ENCODE peak calls at places on chromosomes 1 and 21, in four cellular contexts. F is K562, E is GM12878, X is HL-60. B is an unnamed sample.
A peak's percentile ranks its signal among the peaks of the same experiment; 100 is the strongest.

GRCh38 chr1:49060766-49061165 is 284.1 kb upstream of the BEND5 start:
- DNase-seq in E (no peak), X (no peak), F (no peak), B (no peak)

GRCh38 chr1:6866825-6867224 is 81.6 kb downstream of the CAMTA1 start:
- DNase-seq in X (no peak), E (no peak), F (no peak), B (no peak)

GRCh38 chr1:241460098-241460873 is 59.3 kb downstream of the FH start:
- DNase-seq in X (no peak), E (no peak), F (no peak), B (no peak)

GRCh38 chr1:10387611-10388386 is 11.1 kb upstream of the PGD start:
- DNase-seq in F (no peak), X (peak; percentile 97), E (peak; percentile 4), B (peak; percentile 28)

GRCh38 chr1:2413495-2414296 is 1.3 kb upstream of the PEX10 start:
- DNase-seq in X (peak; percentile 48), E (no peak), F (peak; percentile 66), B (no peak)

GRCh38 chr1:29461115-29461739 is 224.9 kb downstream of the PTPRU start:
- DNase-seq in F (no peak), X (no peak), E (no peak), B (no peak)

GRCh38 chr1:38076038-38076437 is 29.4 kb upstream of the POU3F1 start:
- DNase-seq in E (no peak), X (no peak), F (peak; percentile 74), B (no peak)

GRCh38 chr1:234486858-234487830 is 8.2 kb upstream of the TARBP1 start:
- DNase-seq in X (peak; percentile 44), F (no peak), E (no peak), B (no peak)

GRCh38 chr1:197660389-197660788 is 114.9 kb downstream of the DENND1B start:
- DNase-seq in E (no peak), F (no peak), X (no peak), B (no peak)

GRCh38 chr1:29711582-29712274 is 475.4 kb downstream of the PTPRU start:
- DNase-seq in X (no peak), E (peak; percentile 30), F (no peak), B (no peak)

GRCh38 chr1:174166530-174167328 is 7.4 kb downstream of the RABGAP1L start:
- DNase-seq in E (no peak), X (no peak), F (peak; percentile 64), B (no peak)

GRCh38 chr1:192453360-192454045 is 122.1 kb upstream of the RGS1 start:
- DNase-seq in F (no peak), E (no peak), X (no peak), B (no peak)

GRCh38 chr1:143691971-143692529 is 279.7 kb downstream of the FAM72C start:
- DNase-seq in X (no peak), E (no peak), F (no peak), B (no peak)

GRCh38 chr1:208333676-208334075 is 89.5 kb upstream of the PLXNA2 start:
- DNase-seq in X (no peak), F (no peak), E (no peak), B (no peak)

GRCh38 chr1:214416417-214417212 is 134.8 kb downstream of the PTPN14 start:
- DNase-seq in F (no peak), X (no peak), E (no peak), B (no peak)

GRCh38 chr1:94670273-94670672 is 128.7 kb upstream of the F3 start:
- DNase-seq in F (no peak), E (no peak), X (no peak), B (no peak)

GRCh38 chr1:23638188-23638619 is 53.4 kb upstream of the RPL11 start:
- DNase-seq in E (no peak), F (peak; percentile 60), X (no peak), B (no peak)

GRCh38 chr1:204503122-204503912 is 8.7 kb upstream of the PIK3C2B start:
- DNase-seq in X (no peak), E (no peak), F (peak; percentile 42), B (no peak)

GRCh38 chr21:45644041-45644906 is 749 bp downstream of the PCBP3 start:
- DNase-seq in F (peak; percentile 56), E (no peak), X (no peak), B (no peak)

GRCh38 chr1:202915146-202915545 is 11.9 kb downstream of the KLHL12 start:
- DNase-seq in F (no peak), X (no peak), E (no peak), B (no peak)

GRCh38 chr21:45041351-45041805 is 33.0 kb upstream of the ADARB1 start:
- DNase-seq in X (peak; percentile 74), E (no peak), F (no peak), B (no peak)

GRCh38 chr1:42756956-42757891 is 9.6 kb downstream of the P3H1 start:
- DNase-seq in E (no peak), X (peak; percentile 55), F (peak; percentile 77), B (no peak)

GRCh38 chr1:63261736-63262142 is 60.6 kb upstream of the FOXD3 start:
- DNase-seq in E (no peak), X (peak; percentile 32), F (no peak), B (no peak)

GRCh38 chr1:89622895-89623294 is 10.0 kb upstream of the LRRC8C start:
- DNase-seq in F (no peak), E (no peak), X (no peak), B (no peak)

DNA sequence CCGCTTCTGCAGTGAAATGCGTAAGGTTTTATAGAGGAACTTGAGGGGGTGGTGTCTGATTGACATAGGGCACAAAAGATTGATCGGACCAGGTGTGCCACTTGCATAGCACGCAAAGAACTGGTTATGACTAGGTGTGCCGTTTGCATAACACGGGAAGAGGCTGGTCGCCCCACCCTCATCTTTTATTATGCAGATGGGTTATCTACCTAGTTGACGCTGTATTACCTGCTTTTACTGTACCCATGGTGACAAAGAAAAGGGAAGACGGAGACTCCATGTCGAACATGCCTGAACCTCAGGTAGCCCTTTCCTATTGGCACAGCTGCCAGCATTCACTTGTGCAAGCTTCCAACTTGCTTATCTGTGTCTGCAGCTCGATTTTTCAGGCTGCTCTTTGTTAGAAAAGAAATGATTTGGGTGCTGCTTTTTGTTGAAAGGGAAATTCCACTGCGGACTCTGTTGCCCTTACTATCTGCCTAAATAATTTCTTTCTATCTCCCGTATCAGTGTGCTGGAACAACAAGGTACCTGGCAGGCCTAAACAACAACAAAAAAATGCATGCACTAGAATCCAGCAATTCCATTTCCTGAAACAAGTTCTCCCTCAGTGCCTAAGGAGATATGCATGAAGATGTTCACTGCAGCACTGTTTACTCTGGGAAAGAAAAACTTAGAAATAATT is 194.4 kb upstream of the KAZN start:
- DNase-seq in X (no peak), F (no peak), E (no peak), B (no peak)
- TF ChIP-seq SPI1 in X (no peak), F (no peak), E (no peak), B (no peak)

GRCh38 chr1:39533442-39533841 is 42.0 kb downstream of the BMP8A start:
- DNase-seq in X (no peak), F (no peak), E (no peak), B (no peak)
- TF ChIP-seq SPI1 in X (no peak), F (no peak), E (no peak), B (no peak)

DNA sequence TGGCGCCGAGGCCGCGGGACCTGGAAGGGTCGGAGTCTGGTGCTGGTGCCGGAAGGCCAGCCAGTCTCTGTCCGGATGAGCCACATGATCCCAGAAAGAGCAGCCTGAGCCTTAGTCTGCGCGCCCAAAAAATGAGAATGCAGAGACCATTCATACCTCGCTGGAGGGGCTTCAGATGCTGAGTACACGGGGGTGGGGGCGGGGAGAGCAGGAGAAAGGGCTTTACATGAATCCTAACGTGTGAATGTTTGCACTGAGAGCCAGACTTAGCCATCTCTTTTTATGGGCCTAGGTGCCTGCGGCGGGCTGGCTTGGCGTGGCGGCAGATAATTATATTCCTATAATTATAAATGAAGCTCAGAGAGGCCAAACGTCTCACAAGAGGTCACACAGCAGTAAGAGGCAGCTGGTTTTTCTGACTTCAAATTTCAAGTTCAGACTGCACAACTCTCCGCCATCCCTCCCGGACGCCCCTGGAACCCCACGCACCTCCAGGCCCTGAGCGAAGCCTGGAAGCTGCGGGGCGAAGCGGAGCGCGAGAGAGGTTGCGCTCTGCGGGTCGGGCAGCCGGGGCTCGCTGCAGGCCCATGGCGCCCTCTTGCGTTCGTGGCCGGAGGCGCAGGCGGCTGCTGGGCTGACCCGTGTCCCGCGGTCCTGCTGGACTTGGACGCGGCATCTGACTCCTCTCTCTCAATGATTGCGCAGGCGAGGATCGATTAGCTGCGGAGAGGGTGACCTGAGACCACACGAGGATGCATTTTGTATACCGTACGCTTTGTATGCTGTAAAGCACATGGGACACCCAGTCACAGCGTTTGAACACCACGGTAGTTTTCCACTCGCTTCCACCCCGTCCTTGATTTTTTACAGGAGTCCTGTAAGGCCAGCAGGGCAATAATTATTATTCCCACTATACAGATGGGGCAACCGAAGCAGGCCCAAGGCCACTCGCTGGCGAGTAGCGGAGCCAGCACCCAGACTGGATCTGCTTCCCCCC is 272.5 kb downstream of the FOXD2 start:
- DNase-seq in X (no peak), F (peak; percentile 95), E (no peak), B (peak; percentile 95)
- TF ChIP-seq SPI1 in X (no peak), F (no peak), E (no peak), B (no peak)

DNA sequence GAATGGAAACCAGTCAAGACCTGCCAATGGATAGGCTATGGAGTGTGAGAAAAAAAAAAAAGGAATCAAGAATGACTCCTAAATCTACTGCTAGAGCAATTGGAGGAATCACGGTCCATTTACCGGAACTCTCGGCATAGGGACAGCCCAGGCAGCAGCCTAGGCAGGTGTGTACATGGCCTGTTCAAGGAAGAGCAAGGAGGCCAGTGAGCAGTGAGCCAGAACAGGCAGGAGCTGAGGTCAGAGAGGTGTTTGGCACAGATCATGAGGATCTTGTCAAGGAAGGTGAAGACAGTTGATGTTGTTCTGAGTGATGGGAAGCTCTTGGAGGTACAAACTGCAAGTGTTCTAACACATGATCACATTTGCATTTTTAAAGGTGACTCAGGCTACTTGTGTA is 40.6 kb upstream of the HHAT start:
- DNase-seq in X (no peak), F (no peak), E (no peak), B (no peak)
- TF ChIP-seq SPI1 in X (no peak), F (no peak), E (no peak), B (no peak)

GRCh38 chr1:79193211-79194079 is 186.9 kb upstream of the ADGRL4 start:
- DNase-seq in E (peak; percentile 41), F (no peak), X (no peak), B (no peak)
- TF ChIP-seq SPI1 in E (no peak), F (no peak), X (no peak), B (no peak)